ENCODE peak calls at places on chromosomes 16 and 17, in ten cellular contexts. Q, J, Z, K, G, L, A, N, F and H are unnamed samples.

GRCh38 chr17:45666046-45666600 is 118.0 kb upstream of the CRHR1 start:
- DNase-seq in G (peak), Z (no peak), A (no peak), J (no peak), K (no peak), N (no peak), L (no peak), F (no peak), Q (no peak), H (peak)

GRCh38 chr17:33516645-33517044 is 223.6 kb upstream of the ASIC2 start:
- DNase-seq in G (no peak), F (no peak), N (no peak), L (no peak), K (no peak), Q (no peak), Z (no peak), J (no peak), A (no peak), H (no peak)

GRCh38 chr16:51707666-51708065 is 556.6 kb upstream of the SALL1 start:
- DNase-seq in G (no peak), N (no peak), A (no peak), J (no peak), F (no peak), Q (no peak), Z (no peak), K (no peak), L (no peak), H (no peak)

GRCh38 chr17:68122587-68122986 is 87.1 kb downstream of the KPNA2 start:
- DNase-seq in G (no peak), A (no peak), J (no peak), K (no peak), F (no peak), L (no peak), Q (no peak), N (no peak), Z (no peak), H (no peak)

GRCh38 chr17:75575728-75576127 is 11.9 kb upstream of the MYO15B start:
- DNase-seq in Q (no peak), F (no peak), K (peak), Z (no peak), G (no peak), A (no peak), N (no peak), L (no peak), J (no peak), H (no peak)

GRCh38 chr16:81004646-81005353 is 1.9 kb downstream of the CMC2 start:
- DNase-seq in K (no peak), G (no peak), J (peak), A (peak), F (peak), N (no peak), Z (peak), L (no peak), Q (peak), H (peak)

GRCh38 chr17:29151567-29151966 is 28.6 kb downstream of the MYO18A start:
- DNase-seq in J (peak), L (no peak), K (no peak), G (no peak), F (no peak), Z (peak), N (no peak), A (peak), Q (no peak), H (peak)

GRCh38 chr17:19248923-19249574 is 11.9 kb downstream of the EPN2 start:
- DNase-seq in F (peak), J (no peak), L (no peak), Q (no peak), Z (peak), A (peak), K (no peak), N (peak), G (peak), H (peak)

GRCh38 chr17:68353121-68353521 is 61.8 kb downstream of the ARSG start:
- DNase-seq in G (no peak), Q (peak), K (no peak), F (no peak), J (no peak), A (no peak), N (no peak), Z (no peak), L (no peak), H (no peak)

GRCh38 chr16:82195917-82196494 is 26.0 kb upstream of the MPHOSPH6 start:
- DNase-seq in L (no peak), K (no peak), A (no peak), G (peak), J (no peak), F (peak), Z (no peak), Q (no peak), N (no peak), H (no peak)

GRCh38 chr17:82974136-82974952 is 105.1 kb upstream of the METRNL start:
- DNase-seq in K (peak), L (no peak), A (no peak), N (no peak), F (no peak), G (no peak), J (no peak), Q (no peak), Z (no peak), H (peak)

GRCh38 chr17:2980211-2980903 is 83.0 kb downstream of the OR1D5 start:
- DNase-seq in K (peak), J (no peak), Z (no peak), N (no peak), A (no peak), Q (no peak), G (no peak), F (no peak), L (no peak), H (no peak)

GRCh38 chr16:81405702-81406113 is 38.9 kb upstream of the CMIP start:
- DNase-seq in Z (peak), G (no peak), L (no peak), A (peak), K (no peak), N (no peak), F (peak), Q (no peak), J (no peak), H (peak)

GRCh38 chr17:81090361-81091133 is 55.6 kb downstream of the BAIAP2 start:
- DNase-seq in Q (peak), A (no peak), G (no peak), N (peak), L (peak), K (peak), Z (peak), J (no peak), F (peak), H (no peak)

GRCh38 chr17:27282054-27282501 is 11.8 kb upstream of the WSB1 start:
- DNase-seq in K (no peak), Z (peak), J (no peak), A (no peak), N (no peak), L (no peak), Q (no peak), G (no peak), F (peak), H (no peak)

GRCh38 chr17:83195330-83196087 is 116.1 kb downstream of the METRNL start:
- DNase-seq in F (peak), L (no peak), J (no peak), Q (no peak), G (no peak), A (peak), N (peak), Z (peak), K (peak), H (peak)

GRCh38 chr17:17411692-17412091 is 65.1 kb upstream of the MED9 start:
- DNase-seq in F (no peak), G (no peak), J (no peak), Q (no peak), L (no peak), Z (peak), A (peak), N (no peak), K (no peak), H (no peak)

GRCh38 chr17:65278050-65278819 is 141.1 kb downstream of the RGS9 start:
- DNase-seq in J (peak), N (no peak), A (peak), G (peak), F (peak), K (no peak), Q (peak), L (peak), Z (peak), H (peak)

GRCh38 chr16:4676826-4677225 is 16.5 kb upstream of the NUDT16L1 start:
- DNase-seq in A (no peak), Z (no peak), J (no peak), Q (no peak), F (no peak), L (no peak), G (no peak), N (peak), K (no peak), H (peak)
- H3K4me3 ChIP-seq in A (no peak), Z (no peak), J (no peak), Q (no peak), F (no peak), L (no peak), G (no peak), N (peak), K (no peak), H (no peak)

GRCh38 chr17:838486-838885 is 56.3 kb downstream of the MRM3 start:
- DNase-seq in N (no peak), K (no peak), L (no peak), J (no peak), G (no peak), F (peak), Q (no peak), A (no peak), Z (peak), H (peak)

GRCh38 chr17:830950-831349 is 48.8 kb downstream of the MRM3 start:
- DNase-seq in Q (no peak), G (no peak), A (no peak), L (no peak), Z (no peak), J (no peak), K (no peak), N (no peak), F (no peak), H (peak)

GRCh38 chr17:836154-836553 is 54.0 kb downstream of the MRM3 start:
- DNase-seq in Z (peak), N (no peak), J (no peak), F (peak), G (no peak), L (no peak), A (peak), K (peak), Q (no peak), H (peak)

GRCh38 chr17:834136-834535 is 52.0 kb downstream of the MRM3 start:
- DNase-seq in G (no peak), F (no peak), Z (no peak), Q (no peak), N (no peak), K (no peak), L (no peak), A (no peak), J (no peak), H (no peak)

GRCh38 chr17:835263-835662 is 53.1 kb downstream of the MRM3 start:
- DNase-seq in F (peak), G (no peak), Q (no peak), N (no peak), Z (peak), L (no peak), J (peak), A (peak), K (no peak), H (peak)
- H3K4me3 ChIP-seq in F (peak), G (no peak), Q (no peak), N (no peak), Z (peak), L (no peak), J (no peak), A (no peak), K (no peak), H (no peak)

GRCh38 chr17:50026901-50027638 is 28.8 kb upstream of the ITGA3 start:
- DNase-seq in J (peak), K (peak), G (peak), F (peak), Q (peak), L (peak), A (peak), Z (peak), N (peak), H (peak)
- H3K4me3 ChIP-seq in J (no peak), K (peak), G (no peak), F (peak), Q (no peak), L (no peak), A (peak), Z (peak), N (peak), H (peak)

DNA sequence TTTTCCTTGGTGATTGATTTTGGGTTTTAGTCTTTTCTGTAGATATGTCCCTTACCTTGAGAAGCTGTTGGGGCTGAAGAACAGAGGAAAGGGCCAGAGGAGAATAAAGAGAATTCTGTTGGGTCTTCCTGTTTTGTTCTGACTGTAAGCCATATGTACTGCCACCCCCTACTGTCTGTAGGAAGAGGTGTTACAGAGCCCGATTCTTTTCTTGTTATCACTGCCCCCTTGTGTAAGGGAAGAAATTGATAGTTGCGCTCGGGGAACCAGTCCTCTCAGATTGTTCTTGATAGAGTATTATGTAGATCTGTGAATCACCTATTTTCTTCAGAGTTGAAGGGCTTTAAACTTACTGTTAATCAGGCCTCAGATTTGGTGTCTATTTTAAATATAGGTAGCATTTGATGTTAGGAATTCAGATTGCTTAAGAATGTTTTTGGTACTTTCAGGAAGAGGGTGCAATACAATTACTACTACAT is 2.4 kb downstream of the TANC2 start:
- DNase-seq in Z (peak), L (peak), J (peak), K (no peak), N (no peak), A (peak), Q (peak), G (peak), F (peak), H (peak)
- H3K4me3 ChIP-seq in Z (peak), L (no peak), J (peak), K (peak), N (no peak), A (no peak), Q (peak), G (no peak), F (peak), H (peak)

DNA sequence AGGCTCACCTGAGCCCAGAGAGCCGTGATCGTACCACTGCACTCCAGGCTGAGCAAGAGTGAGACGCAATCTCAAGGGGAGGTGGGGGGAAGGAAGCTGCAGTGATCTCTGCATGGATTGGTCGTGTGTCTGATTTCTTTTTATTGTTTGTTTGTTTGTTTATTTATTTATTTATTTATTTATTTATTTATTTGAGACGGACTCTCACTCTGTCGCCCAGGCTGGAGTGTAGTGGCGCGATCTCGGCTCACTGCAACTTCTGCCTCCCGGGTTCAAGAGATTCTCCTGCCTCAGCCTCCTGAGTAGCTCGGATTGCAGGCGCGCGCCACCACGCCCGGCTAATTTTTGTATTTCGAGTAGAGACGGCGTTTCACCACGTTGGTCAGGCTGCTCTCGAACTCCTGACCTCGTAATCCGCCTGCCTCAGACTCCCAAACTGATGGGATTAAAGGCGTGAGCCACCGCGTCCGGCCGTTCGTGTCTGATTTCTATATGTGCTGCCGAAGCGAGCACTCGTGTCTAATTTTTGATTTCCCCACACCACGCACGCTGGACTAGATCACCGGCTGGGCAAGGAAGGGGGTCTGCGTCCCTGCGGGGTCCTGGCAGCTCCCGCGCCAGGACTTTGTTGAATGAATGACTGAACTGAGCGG is 448 bp upstream of the TNFRSF12A start:
- DNase-seq in G (no peak), L (no peak), F (no peak), Q (no peak), N (no peak), K (no peak), A (peak), J (no peak), Z (no peak), H (no peak)
- H3K4me3 ChIP-seq in G (peak), L (peak), F (peak), Q (peak), N (peak), K (peak), A (peak), J (peak), Z (peak), H (peak)

DNA sequence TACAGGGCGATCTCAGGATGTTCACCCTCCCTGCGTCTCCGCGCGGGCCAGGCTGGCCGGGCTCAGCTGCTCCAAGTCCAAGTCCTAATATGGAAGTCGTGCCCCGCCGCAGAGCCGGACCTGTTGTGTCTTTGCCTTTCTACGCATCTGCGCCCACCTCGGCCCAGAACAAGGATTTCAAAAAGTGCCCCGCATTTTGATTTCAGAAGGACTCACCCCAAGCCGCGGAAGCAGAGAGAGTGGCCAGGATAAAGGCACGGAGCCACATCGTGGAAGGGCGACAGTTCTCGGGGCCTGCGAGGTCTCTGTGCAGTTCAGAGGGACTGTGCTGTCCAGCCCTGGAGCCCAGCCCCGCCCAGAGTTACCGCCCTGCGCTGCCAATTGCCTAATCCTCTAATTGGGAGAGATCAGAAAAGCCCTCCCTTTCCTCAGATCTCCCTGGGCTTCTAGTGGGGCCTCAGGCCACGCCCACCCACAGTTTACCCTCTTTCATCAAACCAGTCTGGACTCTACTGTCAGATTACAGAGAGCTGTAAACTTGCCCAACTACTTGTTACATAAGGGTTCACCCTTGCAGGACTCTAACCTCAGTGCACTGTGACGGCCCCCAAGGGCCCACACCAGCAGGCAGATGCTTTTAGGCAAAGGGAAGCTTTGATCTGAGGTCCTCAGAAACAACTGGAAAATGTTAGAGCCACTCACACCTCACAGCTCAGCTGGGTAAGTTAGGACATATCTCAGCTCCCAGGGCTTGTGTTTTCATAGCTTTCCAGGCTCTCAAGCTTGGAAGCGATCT is at the start of gene CES1:
- DNase-seq in Q (no peak), K (peak), Z (peak), J (peak), F (peak), N (peak), L (peak), G (no peak), A (no peak), H (no peak)
- H3K4me3 ChIP-seq in Q (no peak), K (peak), Z (no peak), J (no peak), F (peak), N (peak), L (peak), G (no peak), A (no peak), H (no peak)